ENCODE peak calls at places on chromosomes 2 and 18, in seven cellular contexts. H is fibroblast of pulmonary artery, D is AG04449, W is hepatocyte, R is choroid plexus epithelial cell, E is aorta, T is NB4. O is an unnamed sample.

GRCh38 chr2:214019229-214019972 is 391.5 kb upstream of the VWC2L start:
- DNase-seq in H (peak; percentile 95), D (peak; percentile 86), W (peak; percentile 42), R (peak; percentile 95), E (peak; percentile 81), T (no peak), O (no peak)

GRCh38 chr18:57532987-57533386 is 53.5 kb downstream of the FECH start:
- DNase-seq in H (no peak), D (no peak), W (no peak), R (peak; percentile 15), E (no peak), T (no peak), O (no peak)

GRCh38 chr2:43458002-43458628 is 137.7 kb downstream of the THADA start:
- DNase-seq in H (peak; percentile 60), D (peak; percentile 49), W (no peak), R (peak; percentile 63), E (no peak), T (no peak), O (no peak)

GRCh38 chr2:64780041-64780440 is 126.3 kb upstream of the SERTAD2 start:
- DNase-seq in H (no peak), D (no peak), W (no peak), R (peak; percentile 15), E (no peak), T (no peak), O (no peak)

GRCh38 chr2:97997774-97998392 is 2.1 kb upstream of the TMEM131 start:
- DNase-seq in H (no peak), D (no peak), W (no peak), R (no peak), E (no peak), T (no peak), O (no peak)

GRCh38 chr2:27041708-27042107 is 8.9 kb downstream of the TMEM214 start:
- DNase-seq in H (no peak), D (no peak), W (no peak), R (no peak), E (no peak), T (no peak), O (no peak)

GRCh38 chr18:77106331-77106730 is 26.3 kb downstream of the MBP start:
- DNase-seq in H (peak; percentile 50), D (no peak), W (no peak), R (no peak), E (no peak), T (peak; percentile 95), O (no peak)

GRCh38 chr2:67013821-67014220 is 383.3 kb upstream of the ETAA1 start:
- DNase-seq in H (no peak), D (no peak), W (no peak), R (peak; percentile 17), E (no peak), T (no peak), O (no peak)

GRCh38 chr2:94982661-94983060 is 42.8 kb upstream of the MAL start:
- DNase-seq in H (peak; percentile 1), D (peak; percentile 10), W (no peak), R (peak; percentile 7), E (no peak), T (peak; percentile 9), O (no peak)

GRCh38 chr2:43631918-43632317 is 5.1 kb upstream of the PLEKHH2 start:
- DNase-seq in H (no peak), D (no peak), W (no peak), R (no peak), E (no peak), T (no peak), O (no peak)

GRCh38 chr18:2847341-2848144 is 737 bp downstream of the EMILIN2 start:
- DNase-seq in H (peak; percentile 35), D (no peak), W (peak; percentile 46), R (peak; percentile 64), E (peak; percentile 57), T (peak; percentile 67), O (no peak)

DNA sequence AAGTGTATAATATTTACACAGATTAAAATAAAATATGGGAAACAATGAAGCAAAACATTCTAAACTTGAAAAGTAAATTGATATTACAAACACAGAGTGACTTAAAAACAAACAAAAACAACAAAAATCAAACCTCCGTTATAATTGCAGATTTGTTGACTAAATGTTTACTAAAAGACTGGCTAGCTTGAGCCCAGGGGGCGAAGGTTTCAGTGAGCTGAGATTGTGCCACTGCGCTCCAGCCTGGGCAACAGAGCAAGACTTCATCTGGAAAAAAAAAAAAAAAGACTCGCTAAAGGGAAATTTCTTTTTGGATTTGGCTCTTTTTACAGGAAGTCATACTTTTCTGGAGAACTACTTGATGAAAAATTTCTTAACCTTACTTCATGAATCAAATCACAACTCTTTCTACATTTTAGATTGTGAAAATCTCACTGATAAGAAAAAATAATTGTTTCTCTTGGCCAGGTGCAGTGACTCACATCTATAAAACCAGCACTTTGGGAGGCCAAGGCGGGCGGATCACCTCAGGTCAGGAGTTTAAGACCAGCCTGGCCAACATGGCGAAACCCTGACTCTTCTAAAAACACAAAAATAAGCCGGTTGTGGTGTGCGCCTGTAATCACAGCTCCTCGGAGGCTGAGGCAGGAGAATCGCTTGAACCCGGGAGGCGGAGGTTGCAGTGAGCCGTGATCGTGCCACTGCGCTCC is 9.7 kb downstream of the TFPI start:
- DNase-seq in H (no peak), D (no peak), W (no peak), R (peak; percentile 55), E (peak; percentile 65), T (no peak), O (no peak)
- H3K4me3 ChIP-seq in H (no peak overlapping the region), D (no peak overlapping the region), W (no peak overlapping the region), R (no peak overlapping the region), E (no peak overlapping the region), T (no peak overlapping the region), O (no peak overlapping the region)

DNA sequence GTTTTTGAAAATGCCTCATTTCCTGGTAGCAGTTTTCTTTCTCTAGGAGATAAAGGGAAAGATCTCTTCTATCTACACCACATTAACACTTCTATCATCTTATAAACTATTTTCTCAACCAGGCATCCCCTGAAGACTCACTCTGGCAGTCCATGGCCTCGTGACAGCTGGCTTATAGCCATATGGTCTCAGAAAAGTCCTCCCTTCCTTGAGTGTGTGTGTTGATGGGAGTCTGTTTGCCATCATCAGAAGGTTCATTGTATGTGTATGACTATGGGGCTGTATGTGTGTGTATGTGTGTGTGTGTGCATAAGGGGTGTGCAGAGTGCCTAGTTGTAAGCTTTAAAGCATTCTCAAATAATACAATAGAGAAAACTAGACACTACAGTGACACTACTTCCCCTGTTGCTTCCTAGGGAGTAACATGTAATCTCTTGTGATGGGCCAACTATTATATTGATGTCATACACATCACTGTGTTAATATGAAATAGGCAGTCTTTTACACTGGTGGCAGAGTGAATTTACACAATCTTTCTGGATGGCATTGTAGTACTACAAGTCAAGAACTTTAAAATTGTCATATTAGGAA is 487.8 kb upstream of the ZEB2 start:
- DNase-seq in H (peak; percentile 90), D (no peak), W (no peak), R (peak; percentile 66), E (peak; percentile 69), T (no peak), O (no peak)
- H3K4me3 ChIP-seq in H (peak overlapping the region; percentile 39), D (peak overlapping the region; percentile 33), W (no peak overlapping the region), R (no peak overlapping the region), E (no peak overlapping the region), T (no peak overlapping the region), O (peak overlapping the region; percentile 49)

DNA sequence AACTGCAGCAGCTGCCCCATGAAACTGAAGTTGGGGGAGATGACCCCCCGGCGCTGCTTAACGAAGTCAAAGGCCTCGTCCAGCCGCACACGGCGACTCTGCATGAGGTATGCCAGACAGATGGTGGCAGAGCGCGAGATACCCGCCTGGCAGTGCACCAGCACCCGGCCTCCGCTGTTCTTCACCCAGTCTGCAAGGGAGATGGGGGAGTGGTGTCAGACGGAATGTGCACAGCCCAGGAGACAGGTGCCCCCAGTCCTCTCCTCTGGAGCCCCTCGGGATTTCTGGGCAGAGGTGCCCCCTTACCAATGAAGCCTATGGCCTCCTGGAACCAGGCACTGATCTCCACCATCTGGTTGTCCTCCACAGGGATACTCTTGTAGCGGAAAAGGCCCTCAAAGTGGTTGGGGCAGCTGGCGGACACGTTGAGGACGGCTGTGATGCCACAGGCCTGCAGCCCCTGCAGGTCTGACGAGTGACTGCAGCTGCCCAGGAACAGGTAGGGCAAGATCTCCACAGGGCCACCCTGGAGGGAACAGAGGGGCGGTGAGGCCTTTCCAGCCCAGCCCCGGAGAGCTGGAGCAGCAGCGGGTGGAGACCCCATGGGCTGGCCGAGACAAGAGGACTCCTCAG is 1.3 kb downstream of the DUSP2 start:
- DNase-seq in H (no peak), D (no peak), W (no peak), R (no peak), E (peak; percentile 45), T (peak; percentile 58), O (no peak)
- H3K4me3 ChIP-seq in H (peak overlapping the region; percentile 47), D (peak overlapping the region; percentile 61), W (no peak overlapping the region), R (peak overlapping the region; percentile 63), E (no peak overlapping the region), T (peak overlapping the region; percentile 84), O (peak overlapping the region; percentile 70)

GRCh38 chr2:60215295-60215990 is 338.0 kb downstream of the BCL11A start:
- DNase-seq in H (no peak), D (no peak), W (peak; percentile 65), R (no peak), E (no peak), T (no peak), O (no peak)
- H3K4me3 ChIP-seq in H (no peak overlapping the region), D (no peak overlapping the region), W (no peak overlapping the region), R (no peak overlapping the region), E (no peak overlapping the region), T (no peak overlapping the region), O (no peak overlapping the region)

GRCh38 chr18:5239447-5239846 is 42.4 kb upstream of the AKAIN1 start:
- DNase-seq in H (no peak), D (no peak), W (no peak), R (no peak), E (no peak), T (no peak), O (no peak)
- H3K4me3 ChIP-seq in H (peak overlapping the region; percentile 80), D (peak overlapping the region; percentile 88), W (peak overlapping the region; percentile 38), R (peak overlapping the region; percentile 8), E (peak overlapping the region; percentile 69), T (no peak overlapping the region), O (peak overlapping the region; percentile 90)

DNA sequence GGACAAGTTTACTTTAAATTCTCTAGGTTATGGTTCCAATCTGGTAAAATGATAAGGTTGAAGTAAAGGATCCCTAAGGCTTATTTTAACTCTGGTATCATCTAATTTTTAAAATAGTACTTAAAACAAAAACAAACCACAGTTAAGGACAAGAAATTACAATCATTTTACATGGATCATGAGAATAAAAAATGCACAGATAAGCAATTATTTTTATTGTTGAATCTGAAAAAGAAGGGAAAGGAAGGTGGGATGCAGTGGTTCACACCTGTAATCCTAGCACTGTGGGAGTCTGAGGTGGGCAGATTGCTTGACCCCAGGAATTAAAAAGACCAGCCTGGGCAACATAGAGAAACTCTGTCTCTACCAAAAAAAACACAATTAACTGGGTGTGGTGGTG is 2.4 kb downstream of the TNFAIP6 start:
- DNase-seq in H (no peak), D (no peak), W (no peak), R (no peak), E (no peak), T (no peak), O (no peak)
- H3K4me3 ChIP-seq in H (peak overlapping the region; percentile 76), D (no peak overlapping the region), W (no peak overlapping the region), R (no peak overlapping the region), E (no peak overlapping the region), T (no peak overlapping the region), O (no peak overlapping the region)